ENCODE peak calls at places on chromosomes 2 and 18, in eight cellular contexts. O is fibroblast of lung, Q is cardiac muscle cell, U is brain microvascular endothelial cell, G is MM.1S, E is heart right ventricle, Y is hepatocyte, K is adrenal gland. J is an unnamed sample.

GRCh38 chr2:11821705-11822104 is 75.3 kb downstream of the LPIN1 start:
- DNase-seq in Q (no peak), E (no peak), O (no peak), U (no peak), Y (no peak), G (no peak), K (peak; percentile 21), J (no peak)

GRCh38 chr2:43212931-43213330 is 13.5 kb downstream of the ZFP36L2 start:
- DNase-seq in G (no peak), U (no peak), E (peak; percentile 60), O (no peak), K (peak; percentile 82), Y (no peak), Q (no peak), J (no peak)

GRCh38 chr2:111950241-111950640 is 51.8 kb downstream of the MERTK start:
- DNase-seq in E (no peak), O (peak; percentile 32), K (no peak), G (no peak), Y (no peak), U (no peak), Q (no peak), J (no peak)

GRCh38 chr2:172995323-172996244 is 80.1 kb upstream of the MAP3K20 start:
- DNase-seq in G (no peak), U (peak; percentile 80), Q (peak; percentile 96), Y (peak; percentile 75), K (no peak), O (peak; percentile 92), E (peak; percentile 40), J (no peak)

GRCh38 chr2:234111523-234111922 is 61.0 kb downstream of the SPP2 start:
- DNase-seq in U (no peak), Y (no peak), E (no peak), K (no peak), G (no peak), Q (no peak), O (no peak), J (no peak)

GRCh38 chr2:34646901-34647300 is 1047.8 kb upstream of the FAM98A start:
- DNase-seq in Y (no peak), K (no peak), G (no peak), E (no peak), U (no peak), Q (no peak), O (no peak), J (no peak)

GRCh38 chr2:31812051-31812798 is 198.6 kb downstream of the MEMO1 start:
- DNase-seq in Q (peak; percentile 8), K (peak; percentile 75), O (no peak), E (no peak), Y (peak; percentile 32), G (peak; percentile 87), U (peak; percentile 27), J (no peak)

GRCh38 chr18:4842287-4842686 is 354.8 kb downstream of the AKAIN1 start:
- DNase-seq in O (no peak), K (no peak), U (no peak), Y (no peak), G (no peak), Q (no peak), E (no peak), J (no peak)

GRCh38 chr2:165469417-165469816 is at the start of gene CSRNP3:
- DNase-seq in E (peak; percentile 74), Q (peak; percentile 91), K (peak; percentile 90), G (no peak), Y (peak; percentile 91), U (peak; percentile 90), O (peak; percentile 86), J (peak; percentile 53)

GRCh38 chr2:65640793-65641103 is 208.3 kb upstream of the SPRED2 start:
- DNase-seq in E (no peak), Y (no peak), K (no peak), G (no peak), O (no peak), Q (no peak), U (no peak), J (no peak)

GRCh38 chr18:5106730-5107129 is 90.3 kb downstream of the AKAIN1 start:
- DNase-seq in Q (no peak), Y (no peak), O (no peak), U (no peak), K (no peak), E (no peak), G (peak; percentile 32), J (no peak)

GRCh38 chr2:152222975-152223638 is 47.5 kb upstream of the STAM2 start:
- DNase-seq in K (peak; percentile 71), O (peak; percentile 96), G (no peak), Y (peak; percentile 82), E (peak; percentile 84), Q (peak; percentile 98), U (peak; percentile 84), J (peak; percentile 23)

GRCh38 chr2:100646039-100646438 is 83.2 kb downstream of the PDCL3 start:
- DNase-seq in U (no peak), G (no peak), K (no peak), Y (no peak), E (no peak), Q (peak; percentile 7), O (no peak), J (no peak)

DNA sequence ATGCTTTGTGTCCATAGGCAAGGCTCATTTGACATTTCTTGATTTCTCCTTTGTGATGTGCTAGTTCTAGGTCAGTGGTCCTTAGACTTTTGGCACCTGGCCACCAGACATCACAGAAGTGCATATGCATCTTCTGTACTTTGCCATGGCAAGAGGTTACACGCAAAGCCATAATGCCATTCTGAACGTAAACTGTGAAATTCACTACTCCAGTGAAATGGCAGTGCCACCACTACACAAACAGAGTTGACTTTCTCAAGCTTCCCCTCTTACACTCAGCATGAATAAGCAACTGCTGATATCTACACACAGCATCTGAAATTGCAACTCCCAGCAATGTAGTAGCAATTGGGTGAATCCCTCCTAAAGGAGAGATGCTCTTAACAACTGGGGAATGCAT is 729.3 kb downstream of the DPP10 start:
- DNase-seq in G (no peak), U (no peak), E (no peak), Y (no peak), K (no peak), Q (no peak), O (no peak), J (no peak)
- H3K27ac ChIP-seq in G (no peak overlapping the region), U (no peak overlapping the region), E (no peak overlapping the region), Y (no peak overlapping the region), K (no peak overlapping the region), Q (no peak overlapping the region), O (no peak overlapping the region), J (no peak overlapping the region)

GRCh38 chr18:13371689-13372404 is 153.3 kb downstream of the LDLRAD4 start:
- DNase-seq in E (no peak), Q (no peak), O (no peak), G (peak; percentile 76), U (no peak), Y (no peak), K (peak; percentile 41), J (no peak)
- H3K27ac ChIP-seq in E (no peak overlapping the region), Q (no peak overlapping the region), O (no peak overlapping the region), G (peak overlapping the region; percentile 94), U (no peak overlapping the region), Y (no peak overlapping the region), K (no peak overlapping the region), J (no peak overlapping the region)

GRCh38 chr2:108412995-108413726 is 35.4 kb downstream of the SULT1C4 start:
- DNase-seq in U (peak; percentile 86), K (no peak), Q (peak; percentile 90), Y (peak; percentile 39), O (peak; percentile 53), E (no peak), G (no peak), J (peak; percentile 7)
- H3K27ac ChIP-seq in U (no peak overlapping the region), K (no peak overlapping the region), Q (no peak overlapping the region), Y (peak overlapping the region; percentile 15), O (no peak overlapping the region), E (no peak overlapping the region), G (no peak overlapping the region), J (no peak overlapping the region)

GRCh38 chr2:216603010-216603883 is 30.0 kb upstream of the IGFBP2 start:
- DNase-seq in Q (no peak), G (no peak), O (peak; percentile 36), E (no peak), Y (no peak), U (no peak), K (no peak), J (no peak)
- H3K27ac ChIP-seq in Q (no peak overlapping the region), G (no peak overlapping the region), O (no peak overlapping the region), E (no peak overlapping the region), Y (no peak overlapping the region), U (no peak overlapping the region), K (no peak overlapping the region), J (no peak overlapping the region)

DNA sequence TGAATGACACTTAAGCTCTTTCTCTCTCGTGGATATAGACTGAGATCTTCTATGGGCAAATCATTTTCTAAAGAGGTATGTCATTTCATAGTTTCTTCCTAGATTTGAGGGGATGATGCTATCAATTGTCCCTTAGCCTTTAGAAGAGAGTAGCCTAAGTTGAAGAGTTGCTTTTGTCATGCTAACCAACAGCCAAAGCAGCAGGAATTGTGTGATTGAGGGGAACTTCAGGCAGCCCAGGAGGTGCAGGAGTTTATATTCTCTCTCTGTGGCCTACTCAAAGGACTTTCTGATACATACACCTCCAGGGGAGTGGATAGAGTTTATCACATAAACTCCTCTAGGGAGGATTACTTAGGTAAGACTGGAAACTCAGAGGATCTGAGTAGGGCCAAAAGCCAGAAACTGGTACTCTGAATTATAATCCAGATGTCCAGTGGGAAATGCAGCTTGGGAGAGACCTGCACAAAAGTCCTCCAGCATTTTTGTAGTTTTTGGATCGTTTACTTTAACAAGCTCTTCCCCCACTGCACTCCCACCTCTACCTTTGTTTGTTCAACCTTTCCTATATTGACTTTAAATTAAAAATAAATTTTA is 150.7 kb upstream of the CCDC68 start:
- DNase-seq in G (no peak), Q (no peak), K (no peak), U (no peak), O (no peak), Y (no peak), E (peak; percentile 13), J (no peak)
- H3K27ac ChIP-seq in G (no peak overlapping the region), Q (no peak overlapping the region), K (no peak overlapping the region), U (no peak overlapping the region), O (no peak overlapping the region), Y (no peak overlapping the region), E (peak overlapping the region; percentile 73), J (no peak overlapping the region)

GRCh38 chr2:214320211-214320610 is 90.6 kb upstream of the VWC2L start:
- DNase-seq in Q (no peak), G (no peak), E (no peak), U (no peak), Y (no peak), K (no peak), O (no peak), J (no peak)

GRCh38 chr2:214328941-214329340 is 81.9 kb upstream of the VWC2L start:
- DNase-seq in U (no peak), E (no peak), Y (no peak), O (no peak), K (no peak), G (no peak), Q (no peak), J (no peak)

GRCh38 chr2:214322662-214323061 is 88.2 kb upstream of the VWC2L start:
- DNase-seq in Y (no peak), E (no peak), U (peak; percentile 1), K (no peak), O (no peak), Q (no peak), G (no peak), J (no peak)

GRCh38 chr2:214325404-214325803 is 85.5 kb upstream of the VWC2L start:
- DNase-seq in G (no peak), O (no peak), U (no peak), Q (no peak), K (no peak), E (no peak), Y (no peak), J (no peak)
- H3K27ac ChIP-seq in G (no peak overlapping the region), O (no peak overlapping the region), U (no peak overlapping the region), Q (no peak overlapping the region), K (no peak overlapping the region), E (no peak overlapping the region), Y (no peak overlapping the region), J (no peak overlapping the region)